ENCODE peak calls at places on chromosomes 16 and 17, in ten cellular contexts. S, T, B, W, L, I, J, K, O and Z are unnamed samples.

GRCh38 chr17:66301864-66302741 is at the start of gene PRKCA:
- DNase-seq in L (peak; percentile 71), B (peak; percentile 66), W (peak; percentile 51), I (peak; percentile 73), K (peak; percentile 94), S (peak; percentile 85), T (peak; percentile 9), O (no peak), J (peak; percentile 78), Z (peak; percentile 38)

GRCh38 chr17:7549401-7550055 is 670 bp downstream of the TNFSF12 start:
- DNase-seq in W (no peak), O (no peak), K (no peak), L (no peak), T (no peak), J (peak; percentile 23), B (no peak), I (no peak), S (no peak), Z (no peak)

GRCh38 chr17:71580220-71580619 is 540.6 kb upstream of the SOX9 start:
- DNase-seq in W (no peak), K (no peak), B (no peak), T (no peak), J (no peak), O (no peak), I (no peak), S (no peak), L (no peak), Z (no peak)

GRCh38 chr17:70168979-70169706 is at the start of gene KCNJ2:
- DNase-seq in L (peak; percentile 70), B (peak; percentile 13), T (peak; percentile 9), W (peak; percentile 84), O (no peak), I (peak; percentile 75), K (peak; percentile 96), S (peak; percentile 83), J (peak; percentile 12), Z (peak; percentile 57)

GRCh38 chr17:12580640-12581039 is 85.0 kb upstream of the MYOCD start:
- DNase-seq in B (no peak), T (no peak), I (no peak), W (no peak), L (no peak), O (no peak), S (no peak), K (no peak), J (no peak), Z (no peak)

GRCh38 chr17:75785770-75786538 is 1.3 kb downstream of the UNK start:
- DNase-seq in B (peak; percentile 17), L (peak; percentile 70), I (no peak), J (no peak), K (no peak), T (no peak), S (no peak), O (no peak), W (no peak), Z (no peak)

GRCh38 chr16:19071811-19072777 is 4.7 kb downstream of the COQ7 start:
- DNase-seq in L (peak; percentile 44), O (no peak), B (peak; percentile 47), T (no peak), J (peak; percentile 7), K (peak; percentile 66), W (peak; percentile 27), I (peak; percentile 41), S (peak; percentile 89), Z (no peak)

GRCh38 chr16:21260870-21261791 is 17.0 kb downstream of the CRYM start:
- DNase-seq in J (no peak), T (no peak), O (peak; percentile 52), S (peak; percentile 90), I (peak; percentile 66), W (no peak), L (no peak), K (no peak), B (no peak), Z (no peak)

GRCh38 chr17:81018044-81018802 is 16.7 kb upstream of the BAIAP2 start:
- DNase-seq in T (no peak), I (no peak), B (peak; percentile 50), L (peak; percentile 83), O (no peak), W (peak; percentile 79), S (no peak), J (no peak), K (peak; percentile 51), Z (peak; percentile 12)

GRCh38 chr17:66190738-66191606 is 961 bp downstream of the CEP112 start:
- DNase-seq in O (no peak), I (no peak), L (no peak), K (no peak), W (no peak), B (no peak), S (no peak), J (no peak), T (no peak), Z (no peak)